ENCODE peak calls at places on chromosomes 13 and 19, in nine cellular contexts. W is NCI-H524; C is psoas muscle; Q is activated T-helper 1 cell treated with Interleukin-2 at 50 U/mL for 16 hours; M is NCI-H774; D is activated CD4-positive, alpha-beta T cell treated with anti-CD3 and anti-CD28 coated beads, Interleukin-2, amount 50 U/mL, for 4 hours; B is stimulated activated CD8-positive, alpha-beta memory T cell treated with anti-CD3 and anti-CD28 coated beads, Interleukin-2, amount 100 ng/mL, for 48 hours; S is amniotic stem cell; I is LHCN-M2. U is an unnamed sample.

GRCh38 chr19:3357731-3358391 is 8.5 kb upstream of the NFIC start:
- DNase-seq in W (peak; percentile 58), C (no peak), Q (no peak), M (no peak), D (no peak), B (no peak), S (no peak), I (no peak), U (no peak)

GRCh38 chr13:101916758-101917474 is 464.4 kb downstream of the ITGBL1 start:
- DNase-seq in W (no peak), C (no peak), Q (no peak), M (no peak), D (no peak), B (no peak), S (no peak), I (no peak), U (no peak)

GRCh38 chr13:108168929-108169328 is 46.4 kb downstream of the LIG4 start:
- DNase-seq in W (no peak), C (no peak), Q (no peak), M (no peak), D (no peak), B (no peak), S (no peak), I (no peak), U (no peak)

GRCh38 chr13:114010401-114011101 is 36.7 kb upstream of the C13orf46 start:
- DNase-seq in W (no peak), C (peak; percentile 41), Q (no peak), M (no peak), D (no peak), B (no peak), S (no peak), I (no peak), U (peak; percentile 67)

GRCh38 chr13:43057653-43058317 is 34.4 kb downstream of the DNAJC15 start:
- DNase-seq in W (no peak), C (no peak), Q (no peak), M (no peak), D (peak; percentile 12), B (no peak), S (no peak), I (peak; percentile 48), U (peak; percentile 76)

GRCh38 chr19:6489278-6490061 is 7.9 kb upstream of the DENND1C start:
- DNase-seq in W (no peak), C (no peak), Q (no peak), M (no peak), D (no peak), B (no peak), S (no peak), I (no peak), U (no peak)

GRCh38 chr19:35249146-35249847 is 495 bp downstream of the LSR start:
- DNase-seq in W (no peak), C (no peak), Q (no peak), M (no peak), D (no peak), B (no peak), S (no peak), I (no peak), U (no peak)

GRCh38 chr13:35157143-35157755 is 215.2 kb downstream of the NBEA start:
- DNase-seq in W (peak; percentile 33), C (no peak), Q (no peak), M (peak; percentile 16), D (no peak), B (no peak), S (peak; percentile 13), I (peak; percentile 51), U (no peak)

GRCh38 chr13:54261856-54262255 is 1233.2 kb downstream of the OLFM4 start:
- DNase-seq in W (no peak), C (no peak), Q (no peak), M (no peak), D (no peak), B (no peak), S (no peak), I (no peak), U (no peak)

GRCh38 chr13:51697181-51697580 is 106.8 kb downstream of the DHRS12 start:
- DNase-seq in W (no peak), C (no peak), Q (no peak), M (no peak), D (no peak), B (no peak), S (no peak), I (peak; percentile 65), U (no peak)

GRCh38 chr19:12723383-12723642 is 419 bp downstream of the TNPO2 start:
- DNase-seq in W (no peak), C (no peak), Q (no peak), M (no peak), D (no peak), B (no peak), S (no peak), I (peak; percentile 17), U (no peak)

GRCh38 chr13:29684441-29684840 is 89.0 kb upstream of the SLC7A1 start:
- DNase-seq in W (no peak), C (no peak), Q (no peak), M (no peak), D (no peak), B (no peak), S (peak; percentile 16), I (peak; percentile 19), U (no peak)

GRCh38 chr19:55461259-55461973 is at the start of gene ISOC2:
- DNase-seq in W (peak; percentile 80), C (peak; percentile 100), Q (peak; percentile 100), M (peak; percentile 99), D (peak; percentile 100), B (peak; percentile 100), S (peak; percentile 97), I (peak; percentile 99), U (peak; percentile 100)

GRCh38 chr13:39455534-39456175 is 147.3 kb downstream of the LHFPL6 start:
- DNase-seq in W (no peak), C (no peak), Q (no peak), M (no peak), D (no peak), B (no peak), S (no peak), I (no peak), U (no peak)

GRCh38 chr19:54178581-54179261 is 5.8 kb upstream of the TMC4 start:
- DNase-seq in W (no peak), C (no peak), Q (no peak), M (no peak), D (peak; percentile 19), B (no peak), S (no peak), I (no peak), U (peak; percentile 79)

GRCh38 chr13:41029629-41030028 is 10.5 kb upstream of the ELF1 start:
- DNase-seq in W (no peak), C (no peak), Q (no peak), M (no peak), D (peak; percentile 2), B (no peak), S (no peak), I (no peak), U (no peak)

GRCh38 chr19:10835089-10835753 is 791 bp downstream of the TMED1 start:
- DNase-seq in W (no peak), C (peak; percentile 77), Q (no peak), M (no peak), D (no peak), B (no peak), S (no peak), I (no peak), U (no peak)

GRCh38 chr13:52002361-52002760 is 8.9 kb downstream of the ATP7B start:
- DNase-seq in W (no peak), C (no peak), Q (no peak), M (no peak), D (no peak), B (no peak), S (no peak), I (no peak), U (no peak)

GRCh38 chr19:35963514-35963913 is 27.3 kb downstream of the LRFN3 start:
- DNase-seq in W (no peak), C (no peak), Q (no peak), M (no peak), D (peak; percentile 29), B (peak; percentile 33), S (no peak), I (peak; percentile 53), U (peak; percentile 71)

GRCh38 chr13:30835442-30835841 is 70.6 kb upstream of the MEDAG start:
- DNase-seq in W (peak; percentile 58), C (no peak), Q (no peak), M (no peak), D (no peak), B (no peak), S (no peak), I (no peak), U (no peak)

GRCh38 chr19:40576181-40576584 is 490 bp upstream of the SHKBP1 start:
- DNase-seq in W (no peak), C (peak; percentile 58), Q (peak; percentile 11), M (no peak), D (no peak), B (no peak), S (no peak), I (no peak), U (peak; percentile 74)

GRCh38 chr13:62014299-62014698 is 598.6 kb upstream of the PCDH20 start:
- DNase-seq in W (peak; percentile 0), C (no peak), Q (no peak), M (no peak), D (no peak), B (no peak), S (no peak), I (no peak), U (no peak)

GRCh38 chr13:100356889-100357288 is 231.7 kb downstream of the GGACT start:
- DNase-seq in W (no peak), C (no peak), Q (no peak), M (no peak), D (no peak), B (no peak), S (no peak), I (no peak), U (no peak)

U was measured in activated effector memory CD4-positive, alpha-beta T cell treated with anti-CD3 and anti-CD28 coated beads, Interleukin-2, amount 50 U/mL, for 16 hours.